ENCODE peak calls at places on chromosomes 11 and 22, in ten cellular contexts. J is EH; I is activated gamma-delta T cell treated with Interleukin-2 at 50 U/mL for 16 hours; T is GM10248; H is effector CD4-positive, alpha-beta T cell; U is germinal center; K is ovary; R is glutamatergic neuron; O is stimulated activated CD4-positive, alpha-beta T cell treated with anti-CD3 and anti-CD28 coated beads, Interleukin-4, amount 100 ng/mL, for 48 hours; Z is NCI-H345. V is an unnamed sample.

GRCh38 chr11:76889414-76889975 is 28.8 kb downstream of the ACER3 start:
- DNase-seq in J (no peak), U (no peak), T (no peak), H (no peak), K (no peak), R (no peak), O (no peak), Z (no peak), I (no peak), V (no peak)

GRCh38 chr22:27080191-27080590 is 422.8 kb downstream of the MIAT start:
- DNase-seq in U (no peak), K (no peak), R (no peak), I (no peak), J (no peak), Z (no peak), O (no peak), T (no peak), H (no peak), V (no peak)

GRCh38 chr11:87187930-87188329 is 150.2 kb downstream of the TMEM135 start:
- DNase-seq in R (no peak), T (no peak), J (no peak), I (no peak), H (no peak), Z (no peak), U (no peak), K (no peak), O (no peak), V (no peak)

GRCh38 chr11:62401781-62402180 is 17.1 kb upstream of the SCGB1A1 start:
- DNase-seq in U (no peak), Z (no peak), K (no peak), H (no peak), O (no peak), J (no peak), T (no peak), I (no peak), R (no peak), V (no peak)

GRCh38 chr22:46038516-46039430 is 61.8 kb upstream of the WNT7B start:
- DNase-seq in K (peak), J (no peak), I (no peak), T (no peak), H (no peak), Z (no peak), R (no peak), U (no peak), O (no peak), V (no peak)

GRCh38 chr11:33699515-33700424 is 856 bp downstream of the C11orf91 start:
- DNase-seq in J (peak), K (peak), R (no peak), H (no peak), I (no peak), U (no peak), O (no peak), T (no peak), Z (no peak), V (no peak)

GRCh38 chr22:27809700-27810365 is 8.3 kb upstream of the MN1 start:
- DNase-seq in U (no peak), J (peak), R (no peak), K (no peak), O (no peak), I (no peak), Z (no peak), H (no peak), T (no peak), V (no peak)

GRCh38 chr11:65419460-65419772 is 3.2 kb upstream of the NEAT1 start:
- DNase-seq in R (no peak), U (no peak), Z (no peak), I (no peak), O (no peak), K (peak), J (no peak), T (no peak), H (no peak), V (no peak)

GRCh38 chr22:36744791-36745190 is 31.1 kb downstream of the IFT27 start:
- DNase-seq in U (no peak), R (no peak), K (peak), H (no peak), I (no peak), J (no peak), T (no peak), Z (no peak), O (no peak), V (no peak)

GRCh38 chr22:30397656-30398635 is 1.1 kb downstream of the SEC14L2 start:
- DNase-seq in H (no peak), I (no peak), Z (no peak), R (no peak), K (no peak), O (no peak), T (no peak), U (no peak), J (no peak), V (no peak)

GRCh38 chr11:27619039-27619438 is 81.2 kb downstream of the BDNF start:
- DNase-seq in K (no peak), Z (no peak), R (no peak), O (no peak), I (no peak), J (peak), U (no peak), T (no peak), H (no peak), V (no peak)

GRCh38 chr11:10122337-10123197 is 171.5 kb downstream of the SBF2 start:
- DNase-seq in H (no peak), U (no peak), O (no peak), Z (no peak), T (peak), R (no peak), I (no peak), K (peak), J (peak), V (no peak)

GRCh38 chr11:109914809-109915653 is 178.2 kb upstream of the ZC3H12C start:
- DNase-seq in U (no peak), H (no peak), Z (no peak), T (no peak), O (no peak), J (peak), R (no peak), K (no peak), I (no peak), V (no peak)

GRCh38 chr22:17319541-17319940 is 49.7 kb upstream of the CECR2 start:
- DNase-seq in K (no peak), J (no peak), T (no peak), R (peak), Z (no peak), O (no peak), H (no peak), I (no peak), U (no peak), V (no peak)

GRCh38 chr11:87369888-87370287 is 332.2 kb downstream of the TMEM135 start:
- DNase-seq in U (no peak), K (no peak), T (no peak), Z (no peak), R (no peak), J (no peak), O (no peak), I (no peak), H (no peak), V (no peak)

GRCh38 chr22:43289551-43289963 is 53.6 kb downstream of the SCUBE1 start:
- DNase-seq in K (peak), R (no peak), T (no peak), I (no peak), U (no peak), O (no peak), Z (no peak), H (no peak), J (peak), V (no peak)